ENCODE peak calls at places on chromosomes 1 and 21, in four cellular contexts. Y is K562, U is transverse colon, J is breast epithelium. Z is an unnamed sample.

GRCh38 chr1:44237721-44238457 is 24.6 kb downstream of the DMAP1 start:
- DNase-seq in Y (peak), U (peak), J (no peak), Z (peak)

GRCh38 chr21:46001821-46002681 is 20.5 kb downstream of the COL6A1 start:
- DNase-seq in Y (no peak), U (no peak), J (peak), Z (peak)

GRCh38 chr1:18434041-18434440 is 46.7 kb upstream of the KLHDC7A start:
- DNase-seq in Y (no peak), U (no peak), J (no peak), Z (no peak)

GRCh38 chr21:29725025-29725736 is 214.6 kb downstream of the GRIK1 start:
- DNase-seq in Y (no peak), U (no peak), J (no peak), Z (no peak)

GRCh38 chr1:28860332-28861073 is 48.5 kb downstream of the OPRD1 start:
- DNase-seq in Y (no peak), U (peak), J (no peak), Z (no peak)

GRCh38 chr1:164617607-164618564 is 58.9 kb downstream of the PBX1 start:
- DNase-seq in Y (peak), U (peak), J (no peak), Z (no peak)

GRCh38 chr1:176847052-176847451 is 317.5 kb downstream of the ASTN1 start:
- DNase-seq in Y (peak), U (no peak), J (no peak), Z (no peak)

GRCh38 chr1:117271959-117272358 is 61.2 kb upstream of the VTCN1 start:
- DNase-seq in Y (no peak), U (no peak), J (no peak), Z (no peak)

GRCh38 chr1:167676205-167676915 is 45.4 kb upstream of the MPZL1 start:
- DNase-seq in Y (no peak), U (no peak), J (no peak), Z (no peak)

GRCh38 chr1:161791889-161792655 is 26.0 kb downstream of the ATF6 start:
- DNase-seq in Y (no peak), U (no peak), J (no peak), Z (no peak)

GRCh38 chr1:214328770-214329455 is 48.0 kb downstream of the SMYD2 start:
- DNase-seq in Y (peak), U (peak), J (peak), Z (peak)

GRCh38 chr1:204513117-204513716 is 3.0 kb upstream of the MDM4 start:
- DNase-seq in Y (no peak), U (no peak), J (no peak), Z (no peak)

GRCh38 chr1:245500546-245500945 is 345.8 kb downstream of the KIF26B start:
- DNase-seq in Y (no peak), U (no peak), J (no peak), Z (peak)

GRCh38 chr1:29284286-29284960 is 48.1 kb downstream of the PTPRU start:
- DNase-seq in Y (no peak), U (no peak), J (no peak), Z (no peak)

GRCh38 chr1:47569681-47570470 is 132.0 kb downstream of the FOXD2 start:
- DNase-seq in Y (no peak), U (peak), J (peak), Z (peak)

GRCh38 chr1:183244466-183244865 is 58.4 kb downstream of the LAMC2 start:
- DNase-seq in Y (no peak), U (peak), J (peak), Z (no peak)

GRCh38 chr21:32403201-32403701 is 9.3 kb upstream of the EVA1C start:
- DNase-seq in Y (peak), U (peak), J (no peak), Z (peak)

GRCh38 chr1:188669715-188670114 is 1807.9 kb downstream of the BRINP3 start:
- DNase-seq in Y (no peak), U (no peak), J (no peak), Z (no peak)

GRCh38 chr21:42971897-42972275 is 2.5 kb upstream of the PKNOX1 start:
- DNase-seq in Y (peak), U (no peak), J (no peak), Z (no peak)

GRCh38 chr1:3423245-3423829 is 31.1 kb upstream of the ARHGEF16 start:
- DNase-seq in Y (no peak), U (peak), J (no peak), Z (no peak)

GRCh38 chr1:112256413-112256812 is 139.6 kb upstream of the CTTNBP2NL start:
- DNase-seq in Y (no peak), U (no peak), J (no peak), Z (no peak)

GRCh38 chr1:21497466-21498061 is 11.7 kb upstream of the ALPL start:
- DNase-seq in Y (peak), U (no peak), J (no peak), Z (no peak)

GRCh38 chr1:246587032-246587431 is 20.8 kb downstream of the CNST start:
- DNase-seq in Y (no peak), U (no peak), J (no peak), Z (no peak)

GRCh38 chr21:41147096-41147978 is 20.6 kb upstream of the BACE2 start:
- DNase-seq in Y (no peak), U (no peak), J (peak), Z (no peak)

GRCh38 chr1:156246762-156247459 is 945 bp downstream of the PAQR6 start:
- DNase-seq in Y (no peak), U (no peak), J (peak), Z (no peak)

GRCh38 chr1:41607810-41608209 is 123.3 kb upstream of the EDN2 start:
- DNase-seq in Y (no peak), U (no peak), J (no peak), Z (no peak)

GRCh38 chr1:14476170-14476955 is 122.1 kb upstream of the KAZN start:
- DNase-seq in Y (no peak), U (no peak), J (no peak), Z (no peak)

GRCh38 chr1:70319750-70320149 is 34.8 kb downstream of the ANKRD13C start:
- DNase-seq in Y (no peak), U (no peak), J (no peak), Z (no peak)

GRCh38 chr1:159935719-159936283 is 9.6 kb downstream of the IGSF9 start:
- DNase-seq in Y (no peak), U (no peak), J (no peak), Z (no peak)

GRCh38 chr1:202964755-202965440 is 2.2 kb downstream of the CYB5R1 start:
- DNase-seq in Y (no peak), U (no peak), J (no peak), Z (no peak)

GRCh38 chr1:27536767-27537166 is 46.8 kb upstream of the WASF2 start:
- DNase-seq in Y (no peak), U (peak), J (peak), Z (no peak)
- TF ChIP-seq POLR2AphosphoS5 in Y (no peak), U (no peak), J (no peak), Z (peak)

DNA sequence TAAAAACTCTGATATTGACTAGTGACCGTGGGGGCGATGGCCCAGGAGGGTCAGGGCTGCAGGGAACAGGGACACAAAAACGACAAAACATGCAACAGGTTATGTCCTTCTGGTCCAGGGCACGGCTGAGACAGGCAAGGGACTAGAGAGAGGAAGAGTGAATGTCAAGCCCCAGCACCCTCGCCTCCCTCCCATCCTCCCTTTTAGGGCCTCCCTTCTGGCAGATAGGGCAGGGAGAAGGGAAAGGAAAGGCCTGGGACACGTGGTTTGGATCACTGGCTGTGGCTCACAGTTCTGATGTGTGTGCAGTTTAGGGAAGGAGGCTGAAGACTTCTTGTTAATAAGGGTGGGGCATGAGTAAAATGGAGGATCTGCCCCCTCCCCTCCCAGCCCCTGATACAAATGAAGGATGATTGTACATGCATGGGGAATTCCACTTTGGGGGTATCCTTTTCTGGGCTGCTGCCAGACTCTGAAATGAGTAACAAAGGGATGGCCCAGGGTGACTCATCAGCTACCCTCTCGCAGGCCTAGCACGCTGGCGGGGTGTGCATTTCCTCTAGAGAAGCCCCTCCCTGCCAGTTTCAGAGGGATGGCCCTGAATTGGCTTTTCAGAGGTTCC is 14.2 kb downstream of the CAPN2 start:
- DNase-seq in Y (peak), U (peak), J (peak), Z (no peak)
- TF ChIP-seq POLR2AphosphoS5 in Y (peak), U (no peak), J (peak), Z (no peak)

DNA sequence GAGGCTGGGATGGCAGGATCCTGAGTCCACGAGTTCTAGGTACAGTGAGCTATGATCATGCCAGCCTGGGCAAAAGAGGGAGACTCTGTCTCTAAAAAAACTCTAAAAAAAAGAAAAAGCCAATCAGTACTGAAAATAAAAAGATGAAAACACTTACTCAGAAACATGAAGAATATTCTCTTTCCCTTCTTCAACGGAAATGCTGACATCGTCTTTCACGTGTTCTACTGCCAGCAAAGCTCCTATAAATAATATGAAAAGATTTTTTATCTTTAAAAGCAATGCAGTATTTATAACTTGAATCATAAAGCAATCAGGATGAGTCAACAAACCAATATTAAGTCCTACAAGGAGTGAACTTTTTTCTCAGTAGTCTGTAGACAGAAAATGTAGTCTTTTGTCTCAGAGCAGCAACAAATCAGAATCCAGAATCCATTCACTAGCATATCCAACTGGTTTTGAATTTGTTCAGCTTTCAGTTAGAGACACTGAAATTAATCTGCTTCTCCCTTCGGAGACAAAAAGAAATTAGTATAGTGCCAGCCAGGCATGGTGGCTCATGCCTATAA is 6.2 kb downstream of the EPRS1 start:
- DNase-seq in Y (no peak), U (no peak), J (no peak), Z (no peak)
- TF ChIP-seq POLR2AphosphoS5 in Y (no peak), U (no peak), J (no peak), Z (no peak)

GRCh38 chr1:150575518-150576366 is 3.7 kb downstream of the MCL1 start:
- DNase-seq in Y (no peak), U (no peak), J (no peak), Z (no peak)
- TF ChIP-seq POLR2AphosphoS5 in Y (peak), U (peak), J (peak), Z (peak)

GRCh38 chr1:19484793-19485361 is 462 bp downstream of the CAPZB start:
- DNase-seq in Y (peak), U (no peak), J (no peak), Z (no peak)

GRCh38 chr1:19484338-19484792 is 974 bp downstream of the CAPZB start:
- DNase-seq in Y (no peak), U (no peak), J (no peak), Z (no peak)

GRCh38 chr1:19483691-19484090 is 1.6 kb downstream of the CAPZB start:
- DNase-seq in Y (no peak), U (no peak), J (no peak), Z (no peak)

GRCh38 chr1:19483261-19483660 is 2.1 kb downstream of the CAPZB start:
- DNase-seq in Y (no peak), U (no peak), J (no peak), Z (no peak)

DNA sequence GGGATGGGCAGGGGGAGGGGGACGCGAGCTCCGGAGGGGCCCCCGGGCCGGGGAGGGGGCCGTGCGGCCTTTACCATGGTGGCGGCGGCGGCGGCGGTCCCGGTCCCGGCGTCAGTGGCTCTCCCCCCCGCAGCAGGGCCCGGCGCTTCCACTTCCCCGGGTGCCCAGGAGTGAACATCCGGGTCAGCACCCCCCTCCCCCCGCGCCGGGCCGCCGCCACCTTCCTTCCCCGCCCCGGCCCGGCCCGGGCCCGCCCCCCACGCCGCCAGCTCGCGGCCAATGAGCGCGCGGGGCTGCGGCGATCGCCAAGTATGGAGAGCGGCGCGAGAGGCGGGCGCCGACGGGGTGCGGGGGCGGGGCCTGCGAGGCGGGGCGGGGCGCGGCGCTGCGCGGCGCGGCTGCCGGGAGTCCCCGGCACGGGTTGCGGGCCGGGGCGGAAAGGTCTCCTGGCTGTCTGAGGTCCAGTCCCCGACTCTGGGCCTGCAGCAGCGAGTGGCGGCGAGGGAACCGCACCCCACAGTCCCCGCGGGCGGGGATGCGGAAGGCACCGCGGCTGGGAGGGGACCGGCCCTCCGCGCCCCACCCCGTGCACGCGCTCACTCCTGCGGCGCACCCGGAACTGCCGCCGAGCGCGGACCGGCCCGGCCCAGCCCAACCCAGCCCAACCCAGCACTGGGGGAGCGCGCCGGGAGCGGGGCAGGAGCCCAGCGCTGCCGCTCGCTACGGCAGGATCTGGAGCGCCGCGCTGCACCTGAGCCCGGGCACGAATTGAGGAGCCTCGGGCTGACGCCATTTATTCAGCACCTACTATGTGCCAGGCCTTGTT is at the start of gene CAPZB:
- DNase-seq in Y (peak), U (peak), J (peak), Z (peak)
- TF ChIP-seq POLR2AphosphoS5 in Y (no peak), U (peak), J (peak), Z (peak)

DNA sequence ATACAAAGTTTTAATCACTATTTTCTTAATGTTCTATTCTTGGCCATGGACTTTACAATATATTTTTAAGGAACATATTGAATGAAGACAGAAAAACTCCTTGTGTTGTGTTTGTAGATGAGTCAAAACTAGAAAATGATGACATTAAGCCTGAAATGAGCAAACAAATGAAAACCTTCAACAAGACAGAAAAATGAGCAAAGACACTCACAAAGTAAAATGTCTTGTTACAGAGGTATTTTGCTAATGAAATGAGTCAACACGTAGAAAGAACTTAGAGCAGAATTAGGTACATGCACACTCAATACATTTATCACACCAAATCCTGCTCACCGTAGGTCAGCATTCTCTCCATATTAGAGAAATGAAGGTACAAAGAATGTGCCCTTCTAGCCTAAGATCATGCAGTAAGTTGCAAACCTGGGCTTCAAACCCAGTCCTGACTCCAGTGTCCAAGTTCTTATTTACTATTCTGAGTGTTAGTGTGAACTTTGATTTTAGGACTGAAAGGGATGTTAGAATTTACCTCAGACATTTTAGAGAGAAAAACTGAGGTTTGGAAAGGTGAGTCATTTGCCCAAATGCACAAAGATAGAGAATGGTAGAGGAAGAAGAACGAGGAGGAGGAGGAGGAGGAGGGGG is 133.9 kb upstream of the SGIP1 start:
- DNase-seq in Y (no peak), U (no peak), J (no peak), Z (no peak)
- TF ChIP-seq POLR2AphosphoS5 in Y (no peak), U (no peak), J (no peak), Z (no peak)

GRCh38 chr1:95393434-95393833 is 159.4 kb downstream of the RWDD3 start:
- DNase-seq in Y (no peak), U (no peak), J (no peak), Z (no peak)

GRCh38 chr1:95396557-95396956 is 162.5 kb downstream of the RWDD3 start:
- DNase-seq in Y (no peak), U (no peak), J (no peak), Z (no peak)
- TF ChIP-seq POLR2AphosphoS5 in Y (no peak), U (no peak), J (no peak), Z (no peak)

Z was measured in prostate gland.